ENCODE peak calls at places on chromosomes 1 and 21, in ten cellular contexts. A is ovary, Z is body of pancreas, X is IMR-90, H is prostate gland, S is suprapubic skin, U is esophagus muscularis mucosa, T is K562, O is Peyer's patch, E is vagina. R is an unnamed sample.

GRCh38 chr1:104768466-104768865 is 1018.8 kb downstream of the AMY1C start:
- DNase-seq in Z (no peak), E (no peak), T (no peak), O (no peak), U (no peak), A (no peak), S (no peak), H (no peak), X (no peak), R (no peak)

GRCh38 chr1:151708891-151709290 is 7.7 kb downstream of the CELF3 start:
- DNase-seq in A (no peak), O (no peak), U (no peak), E (no peak), Z (no peak), S (no peak), X (no peak), H (no peak), T (no peak), R (no peak)

GRCh38 chr1:78047631-78048030 is 1.9 kb downstream of the GIPC2 start:
- DNase-seq in U (no peak), T (no peak), Z (no peak), A (no peak), E (no peak), H (no peak), S (no peak), O (no peak), X (no peak), R (no peak)

GRCh38 chr1:56322211-56322610 is 257.2 kb downstream of the PLPP3 start:
- DNase-seq in S (no peak), E (no peak), U (no peak), T (no peak), H (no peak), O (no peak), Z (no peak), A (no peak), X (peak), R (peak)

GRCh38 chr1:20731057-20731991 is 1.2 kb downstream of the SH2D5 start:
- DNase-seq in U (peak), T (no peak), H (no peak), O (no peak), E (peak), S (no peak), A (no peak), X (no peak), Z (no peak), R (no peak)

GRCh38 chr1:56569661-56570060 is 9.7 kb downstream of the PLPP3 start:
- DNase-seq in S (no peak), U (no peak), X (no peak), H (peak), Z (no peak), E (no peak), T (no peak), A (no peak), O (no peak), R (no peak)

GRCh38 chr1:155082301-155082940 is 3.8 kb downstream of the EFNA3 start:
- DNase-seq in T (peak), E (no peak), O (peak), H (no peak), Z (no peak), S (no peak), U (no peak), X (no peak), A (no peak), R (no peak)

GRCh38 chr1:12549460-12550349 is 68.3 kb downstream of the DHRS3 start:
- DNase-seq in E (no peak), X (peak), A (peak), S (peak), O (peak), T (peak), Z (peak), U (peak), H (peak), R (peak)

GRCh38 chr1:63643926-63644325 is 50.7 kb downstream of the PGM1 start:
- DNase-seq in S (no peak), U (no peak), Z (peak), A (no peak), E (no peak), T (no peak), X (no peak), O (no peak), H (no peak), R (peak)

GRCh38 chr1:78676347-78676982 is 26.8 kb downstream of the IFI44 start:
- DNase-seq in O (no peak), H (peak), Z (peak), X (peak), E (no peak), A (no peak), T (peak), U (no peak), S (no peak), R (no peak)

GRCh38 chr1:153919879-153920852 is 2.6 kb downstream of the GATAD2B start:
- DNase-seq in A (peak), S (no peak), O (no peak), H (no peak), X (peak), Z (no peak), T (peak), E (no peak), U (no peak), R (peak)

GRCh38 chr1:153922076-153922837 is 515 bp downstream of the GATAD2B start:
- DNase-seq in T (peak), H (peak), S (peak), A (peak), U (no peak), Z (no peak), O (no peak), E (no peak), X (no peak), R (no peak)

GRCh38 chr1:153921080-153921802 is 1.5 kb downstream of the GATAD2B start:
- DNase-seq in A (no peak), O (no peak), Z (no peak), T (peak), S (no peak), U (no peak), H (no peak), E (no peak), X (no peak), R (no peak)

GRCh38 chr1:153922838-153923652 is at the start of gene GATAD2B:
- DNase-seq in S (peak), X (peak), E (no peak), Z (peak), H (peak), T (peak), A (peak), O (peak), U (peak), R (peak)

DNA sequence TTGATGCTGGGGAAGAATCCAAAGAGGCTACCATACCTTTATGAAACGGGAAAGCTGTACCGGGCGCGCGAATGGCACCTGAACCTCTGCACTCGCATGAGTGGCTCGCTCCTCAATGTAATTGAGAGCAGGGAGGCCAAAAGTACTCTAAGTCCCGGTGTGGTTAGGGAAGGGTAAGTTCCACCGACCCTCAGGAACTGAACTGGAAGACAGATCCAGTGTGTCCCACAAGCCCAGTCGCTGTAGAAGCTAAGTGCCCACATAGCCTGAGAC is 1.0 kb downstream of the GATAD2B start:
- DNase-seq in T (no peak), X (no peak), S (no peak), U (no peak), H (peak), Z (no peak), O (no peak), A (no peak), E (no peak), R (peak)
- TF ChIP-seq POLR2A in T (no peak), X (no peak), S (no peak), U (no peak), H (no peak), Z (no peak), O (no peak), A (no peak), E (no peak), R (no peak)

GRCh38 chr1:68174173-68175113 is 57.9 kb downstream of the WLS start:
- DNase-seq in U (no peak), O (no peak), T (no peak), E (no peak), Z (peak), H (peak), X (peak), A (peak), S (peak), R (peak)
- TF ChIP-seq POLR2A in U (no peak), O (no peak), T (no peak), E (no peak), Z (no peak), H (no peak), X (no peak), A (no peak), S (no peak), R (no peak)

GRCh38 chr21:26170471-26171309 is at the start of gene APP:
- DNase-seq in U (peak), S (peak), A (peak), T (peak), X (peak), E (no peak), H (peak), Z (peak), O (peak), R (peak)
- TF ChIP-seq POLR2A in U (peak), S (peak), A (peak), T (no peak), X (peak), E (no peak), H (peak), Z (peak), O (peak), R (peak)

GRCh38 chr1:98017184-98017583 is 96.3 kb upstream of the DPYD start:
- DNase-seq in T (no peak), O (no peak), E (no peak), A (no peak), Z (no peak), U (no peak), H (no peak), S (no peak), X (no peak), R (no peak)

GRCh38 chr1:98019747-98020146 is 98.9 kb upstream of the DPYD start:
- DNase-seq in U (no peak), O (no peak), H (no peak), T (no peak), X (peak), S (no peak), Z (no peak), A (no peak), E (no peak), R (no peak)

DNA sequence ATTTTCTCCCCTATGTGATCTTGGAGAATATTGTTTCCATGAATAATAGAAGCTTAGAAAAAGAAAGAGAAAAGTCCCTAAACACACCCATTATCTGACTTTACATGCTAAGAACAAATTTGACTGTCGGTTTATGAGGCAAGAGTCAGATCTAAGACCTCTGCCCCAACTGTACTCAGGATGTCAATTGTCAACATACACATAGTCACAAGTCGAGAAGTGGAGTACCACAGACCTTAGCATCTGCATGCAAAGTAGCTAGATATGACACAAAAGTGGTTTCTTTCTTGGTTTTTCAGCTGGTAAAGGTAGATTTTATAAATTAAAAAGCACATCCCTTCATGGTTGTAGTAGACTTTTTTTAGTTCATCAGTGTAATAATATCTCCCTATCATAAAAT is 97.2 kb upstream of the DPYD start:
- DNase-seq in Z (no peak), X (no peak), A (no peak), O (no peak), T (no peak), U (no peak), H (no peak), E (no peak), S (no peak), R (no peak)
- TF ChIP-seq POLR2A in Z (no peak), X (no peak), A (no peak), O (no peak), T (no peak), U (no peak), H (no peak), E (no peak), S (no peak), R (no peak)

DNA sequence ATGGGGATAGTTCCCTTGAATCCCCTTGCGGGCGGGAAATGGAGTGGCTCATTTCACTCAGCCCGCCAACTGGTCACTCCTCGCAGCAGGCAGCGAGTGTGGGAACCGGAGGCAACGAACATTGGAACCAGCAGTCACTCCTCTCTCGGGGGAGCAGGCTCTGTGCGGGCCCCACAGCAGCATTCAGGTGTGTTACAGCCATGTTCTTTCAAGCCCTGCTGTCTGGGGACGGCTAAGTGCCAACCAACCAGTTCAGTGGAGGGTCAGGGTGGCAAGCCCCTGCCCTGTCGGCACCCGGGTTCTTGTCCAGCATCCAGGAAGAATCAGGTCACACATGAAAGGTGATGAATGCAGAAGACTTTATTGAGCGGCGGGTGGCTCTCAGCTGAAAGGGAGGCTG is 370.5 kb downstream of the NUF2 start:
- DNase-seq in E (no peak), Z (no peak), T (no peak), A (no peak), O (no peak), U (no peak), H (no peak), S (no peak), X (no peak), R (no peak)
- TF ChIP-seq POLR2A in E (no peak), Z (no peak), T (no peak), A (no peak), O (no peak), U (no peak), H (no peak), S (no peak), X (no peak), R (no peak)

GRCh38 chr1:95232646-95233320 is 1.2 kb upstream of the RWDD3 start:
- DNase-seq in E (no peak), S (no peak), H (no peak), O (no peak), Z (peak), T (no peak), U (no peak), A (no peak), X (peak), R (no peak)

GRCh38 chr1:95236784-95237575 is 3.0 kb downstream of the RWDD3 start:
- DNase-seq in A (no peak), E (no peak), O (no peak), T (no peak), S (no peak), U (no peak), Z (no peak), H (no peak), X (peak), R (no peak)

GRCh38 chr1:95230768-95231191 is 3.2 kb upstream of the RWDD3 start:
- DNase-seq in O (no peak), E (no peak), S (no peak), U (no peak), H (peak), A (peak), T (no peak), Z (peak), X (no peak), R (no peak)

GRCh38 chr1:95233321-95233736 is 681 bp upstream of the RWDD3 start:
- DNase-seq in A (peak), H (peak), U (no peak), X (peak), T (no peak), Z (peak), S (no peak), E (no peak), O (peak), R (peak)

GRCh38 chr1:95233737-95234493 is at the start of gene RWDD3:
- DNase-seq in X (peak), A (peak), O (peak), E (no peak), T (peak), Z (peak), U (peak), H (peak), S (peak), R (peak)
- TF ChIP-seq POLR2A in X (peak), A (peak), O (peak), E (no peak), T (peak), Z (peak), U (peak), H (peak), S (peak), R (peak)